ENCODE peak calls at places on chromosomes 13 and 19, in eight cellular contexts. A is astrocyte; W is lower lobe of right lung; K is fibroblast of the aortic adventitia; Y is CD8-positive, alpha-beta T cell; Q is choroid plexus epithelial cell; T is heart left ventricle; H is mesendoderm. J is an unnamed sample.
A peak's percentile ranks its signal among the peaks of the same experiment; 100 is the strongest.

GRCh38 chr13:40145139-40145538 is 489.7 kb downstream of the COG6 start:
- DNase-seq in K (no peak), Q (no peak), A (no peak), W (no peak), Y (no peak), T (no peak), H (no peak), J (no peak)

GRCh38 chr19:55452381-55453325 is 8.8 kb downstream of the ISOC2 start:
- DNase-seq in A (peak; percentile 59), T (peak; percentile 85), Y (no peak), K (peak; percentile 42), W (no peak), Q (peak; percentile 90), H (peak; percentile 92), J (no peak)

GRCh38 chr19:5691205-5691929 is 1.3 kb downstream of the RPL36 start:
- DNase-seq in Y (peak; percentile 32), A (peak; percentile 30), H (no peak), W (peak; percentile 66), K (peak; percentile 78), Q (peak; percentile 51), T (peak; percentile 79), J (no peak)

GRCh38 chr13:31119966-31120733 is 41.6 kb downstream of the HSPH1 start:
- DNase-seq in A (no peak), Y (no peak), H (peak; percentile 22), Q (peak; percentile 62), W (no peak), K (peak; percentile 10), T (no peak), J (no peak)

GRCh38 chr19:17909017-17909732 is 23.6 kb upstream of the CCDC124 start:
- DNase-seq in A (no peak), H (peak; percentile 31), T (no peak), Q (peak; percentile 43), K (no peak), W (no peak), Y (no peak), J (no peak)

GRCh38 chr13:43935878-43936277 is 56.2 kb downstream of the LACC1 start:
- DNase-seq in T (no peak), K (peak; percentile 16), Q (peak; percentile 28), W (no peak), Y (no peak), A (no peak), H (no peak), J (no peak)

GRCh38 chr13:32316030-32316344 is 679 bp downstream of the BRCA2 start:
- DNase-seq in T (no peak), W (no peak), A (no peak), K (no peak), Q (no peak), Y (no peak), H (no peak), J (no peak)

GRCh38 chr13:108322206-108322824 is 52.8 kb downstream of the TNFSF13B start:
- DNase-seq in H (peak; percentile 23), Y (no peak), A (peak; percentile 13), T (no peak), Q (peak; percentile 72), W (no peak), K (peak; percentile 62), J (no peak)

GRCh38 chr13:43805071-43805468 is 18.3 kb upstream of the ENOX1 start:
- DNase-seq in K (peak; percentile 82), W (no peak), Q (peak; percentile 94), H (peak; percentile 51), Y (no peak), A (peak; percentile 89), T (no peak), J (no peak)

GRCh38 chr13:43390101-43390500 is 366.7 kb downstream of the DNAJC15 start:
- DNase-seq in Y (no peak), A (no peak), H (no peak), K (peak; percentile 62), Q (peak; percentile 47), T (no peak), W (no peak), J (no peak)

GRCh38 chr19:46962030-46962570 is 57.5 kb upstream of the NPAS1 start:
- DNase-seq in A (no peak), W (no peak), H (peak; percentile 23), K (no peak), Q (no peak), T (no peak), Y (no peak), J (no peak)

GRCh38 chr19:53809518-53810186 is 14.5 kb downstream of the NLRP12 start:
- DNase-seq in Q (peak; percentile 8), W (no peak), H (peak; percentile 80), T (no peak), K (no peak), A (no peak), Y (no peak), J (no peak)

GRCh38 chr13:55244991-55245644 is 1895.6 kb upstream of the PRR20A start:
- DNase-seq in K (no peak), W (no peak), Q (no peak), A (no peak), H (peak; percentile 78), Y (no peak), T (no peak), J (no peak)

GRCh38 chr13:30880756-30881155 is 25.3 kb upstream of the MEDAG start:
- DNase-seq in Y (no peak), W (no peak), H (no peak), K (peak; percentile 94), T (no peak), A (peak; percentile 97), Q (peak; percentile 96), J (peak; percentile 84)

DNA sequence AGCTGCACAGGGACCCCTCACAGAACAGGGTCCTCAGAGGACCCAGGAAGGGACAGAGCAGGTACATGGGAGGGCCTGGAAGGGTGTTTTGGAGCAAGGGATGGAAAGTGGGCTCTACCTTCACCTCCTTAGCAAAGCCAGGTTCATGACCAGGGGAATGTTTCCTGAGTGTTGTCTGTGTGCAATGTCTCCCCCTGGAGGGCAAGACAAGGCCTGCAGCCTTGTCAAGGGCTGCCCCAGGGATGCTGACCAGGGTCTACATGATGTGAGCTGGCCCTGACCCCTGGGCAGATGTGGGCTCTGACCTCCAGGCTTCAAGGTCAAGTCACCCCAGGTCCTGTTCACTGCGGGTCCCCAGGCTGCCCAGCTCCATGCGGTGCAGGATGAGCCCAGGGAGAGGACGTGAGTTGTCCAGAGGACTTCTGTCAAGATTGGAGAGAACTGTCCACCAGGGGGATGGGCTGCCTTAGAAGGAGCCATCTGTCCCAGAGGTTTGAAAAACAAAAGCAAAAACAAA is 1.0 kb upstream of the CEACAM1 start:
- DNase-seq in W (peak; percentile 65), H (peak; percentile 82), Q (peak; percentile 64), T (no peak), Y (peak; percentile 67), K (peak; percentile 49), A (no peak), J (peak; percentile 2)
- H3K4me3 ChIP-seq in W (peak overlapping the region; percentile 48), H (no peak overlapping the region), Q (no peak overlapping the region), T (peak overlapping the region; percentile 49), Y (peak overlapping the region; percentile 45), K (no peak overlapping the region), A (no peak overlapping the region), J (no peak overlapping the region)

GRCh38 chr19:9911524-9911923 is 24.8 kb downstream of the OLFM2 start:
- DNase-seq in H (no peak), K (no peak), A (no peak), Y (no peak), T (no peak), W (no peak), Q (no peak), J (no peak)

GRCh38 chr19:9912551-9913236 is 23.6 kb downstream of the OLFM2 start:
- DNase-seq in K (no peak), Q (no peak), H (no peak), A (no peak), Y (no peak), W (no peak), T (no peak), J (no peak)

GRCh38 chr19:9914001-9914314 is 22.4 kb downstream of the OLFM2 start:
- DNase-seq in W (no peak), Q (no peak), K (no peak), A (no peak), H (no peak), Y (no peak), T (no peak), J (no peak)

GRCh38 chr19:9914315-9915207 is 21.8 kb downstream of the OLFM2 start:
- DNase-seq in T (peak; percentile 85), Q (peak; percentile 79), Y (peak; percentile 81), W (peak; percentile 76), K (peak; percentile 58), A (peak; percentile 53), H (peak; percentile 93), J (no peak)

GRCh38 chr19:9913237-9914000 is 22.9 kb downstream of the OLFM2 start:
- DNase-seq in W (no peak), A (no peak), T (no peak), K (no peak), Q (no peak), Y (no peak), H (no peak), J (no peak)
- H3K4me3 ChIP-seq in W (peak overlapping the region; percentile 52), A (peak overlapping the region; percentile 46), T (peak overlapping the region; percentile 60), K (peak overlapping the region; percentile 31), Q (no peak overlapping the region), Y (no peak overlapping the region), H (peak overlapping the region; percentile 37), J (peak overlapping the region; percentile 46)

DNA sequence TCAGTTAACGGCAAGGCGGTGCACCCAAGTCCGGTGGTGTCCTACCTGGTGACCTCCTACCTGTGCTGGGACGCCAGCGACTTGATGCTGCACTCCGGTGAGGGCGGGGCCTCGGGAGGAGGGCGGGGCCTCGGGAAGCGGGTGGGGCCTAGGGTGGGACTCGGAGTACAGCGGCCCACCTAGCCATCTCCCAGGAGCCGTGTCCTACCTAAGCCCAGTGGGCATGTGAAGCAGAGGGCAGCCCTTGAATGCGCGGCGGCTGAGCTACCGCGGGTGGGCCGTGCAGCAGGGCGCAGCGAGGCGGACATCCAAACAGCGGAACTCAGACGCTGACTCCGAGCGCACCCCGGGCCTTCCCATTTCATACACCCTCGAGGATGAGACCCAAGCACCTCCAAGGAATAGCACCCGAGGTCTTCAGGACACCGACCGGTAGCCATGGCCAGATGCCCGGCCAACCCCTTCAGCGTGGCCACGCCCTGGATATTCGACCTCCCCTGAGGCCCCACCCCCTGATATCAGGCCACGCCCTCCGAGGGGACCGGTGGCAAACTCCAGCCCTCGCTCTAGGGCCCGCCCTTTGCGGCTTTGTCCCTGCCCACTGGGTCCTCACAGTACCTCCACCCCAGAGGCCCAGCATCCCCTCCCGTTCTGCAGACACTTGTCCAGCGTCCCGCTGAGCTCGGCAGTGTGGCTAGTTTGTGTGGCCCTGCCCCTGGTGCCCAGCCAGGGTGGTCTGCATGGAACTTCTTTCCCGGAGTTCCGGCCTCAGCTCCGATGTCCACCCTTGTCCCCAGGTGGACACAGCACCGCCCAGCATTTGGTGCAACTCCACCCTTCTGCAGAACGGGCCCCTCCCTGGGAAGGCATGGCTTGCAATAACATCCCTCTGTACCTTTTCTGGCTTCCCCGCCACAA is 5.4 kb downstream of the KLK1 start:
- DNase-seq in A (no peak), Y (peak; percentile 32), K (no peak), T (peak; percentile 69), W (peak; percentile 68), Q (peak; percentile 10), H (peak; percentile 82), J (no peak)
- H3K4me3 ChIP-seq in A (no peak overlapping the region), Y (peak overlapping the region; percentile 19), K (peak overlapping the region; percentile 45), T (peak overlapping the region; percentile 10), W (peak overlapping the region; percentile 44), Q (peak overlapping the region; percentile 35), H (peak overlapping the region; percentile 59), J (peak overlapping the region; percentile 26)

GRCh38 chr19:44051654-44052402 is at the start of gene ZNF223:
- DNase-seq in H (peak; percentile 97), W (peak; percentile 95), A (peak; percentile 88), Y (peak; percentile 72), Q (peak; percentile 94), T (peak; percentile 94), K (peak; percentile 92), J (peak; percentile 64)

GRCh38 chr19:44055870-44056269 is 4.0 kb downstream of the ZNF223 start:
- DNase-seq in Y (no peak), K (no peak), Q (no peak), W (no peak), A (no peak), H (no peak), T (no peak), J (no peak)

GRCh38 chr19:44050740-44051653 is 839 bp upstream of the ZNF223 start:
- DNase-seq in W (no peak), K (no peak), Q (peak; percentile 7), H (no peak), Y (peak; percentile 25), A (no peak), T (no peak), J (no peak)
- H3K4me3 ChIP-seq in W (peak overlapping the region; percentile 72), K (peak overlapping the region; percentile 95), Q (peak overlapping the region; percentile 74), H (peak overlapping the region; percentile 51), Y (peak overlapping the region; percentile 77), A (peak overlapping the region; percentile 92), T (peak overlapping the region; percentile 70), J (peak overlapping the region; percentile 99)